ENCODE peak calls at places on chromosomes 5 and 9, in five cellular contexts. One of them, this sample, is unnamed.

GRCh38 chr9:34072410-34072809 is 23.7 kb upstream of the UBAP2 start:
- DNase-seq in SHP77: no peak
- DNase-seq in astrocyte of the spinal cord: no peak
- DNase-seq in kidney tubule cell: peak
- DNase-seq in non-pigmented ciliary epithelial cell: no peak
- DNase-seq in this sample: no peak

GRCh38 chr5:14016549-14016948 is 72.1 kb upstream of the DNAH5 start:
- DNase-seq in non-pigmented ciliary epithelial cell: no peak
- DNase-seq in kidney tubule cell: no peak
- DNase-seq in SHP77: peak
- DNase-seq in astrocyte of the spinal cord: no peak
- DNase-seq in this sample: no peak

GRCh38 chr5:25006734-25007133 is 362.0 kb upstream of the CDH10 start:
- DNase-seq in SHP77: peak
- DNase-seq in kidney tubule cell: no peak
- DNase-seq in astrocyte of the spinal cord: peak
- DNase-seq in non-pigmented ciliary epithelial cell: peak
- DNase-seq in this sample: no peak

GRCh38 chr5:40507095-40507494 is 172.6 kb upstream of the PTGER4 start:
- DNase-seq in astrocyte of the spinal cord: no peak
- DNase-seq in non-pigmented ciliary epithelial cell: no peak
- DNase-seq in kidney tubule cell: no peak
- DNase-seq in SHP77: no peak
- DNase-seq in this sample: no peak

GRCh38 chr5:84393969-84394368 is 9.3 kb upstream of the EDIL3 start:
- DNase-seq in SHP77: no peak
- DNase-seq in kidney tubule cell: peak
- DNase-seq in astrocyte of the spinal cord: peak
- DNase-seq in non-pigmented ciliary epithelial cell: no peak
- DNase-seq in this sample: peak

GRCh38 chr9:33924978-33925797 is 108.2 kb downstream of the UBE2R2 start:
- DNase-seq in astrocyte of the spinal cord: peak
- DNase-seq in SHP77: no peak
- DNase-seq in kidney tubule cell: peak
- DNase-seq in non-pigmented ciliary epithelial cell: no peak
- DNase-seq in this sample: peak

GRCh38 chr9:104860280-104860679 is 67.7 kb downstream of the ABCA1 start:
- DNase-seq in astrocyte of the spinal cord: no peak
- DNase-seq in non-pigmented ciliary epithelial cell: no peak
- DNase-seq in SHP77: no peak
- DNase-seq in kidney tubule cell: no peak
- DNase-seq in this sample: no peak

GRCh38 chr9:116313638-116314037 is 160.0 kb downstream of the PAPPA start:
- DNase-seq in SHP77: no peak
- DNase-seq in kidney tubule cell: no peak
- DNase-seq in non-pigmented ciliary epithelial cell: no peak
- DNase-seq in astrocyte of the spinal cord: no peak
- DNase-seq in this sample: no peak

GRCh38 chr5:78586251-78586650 is 62.3 kb downstream of the LHFPL2 start:
- DNase-seq in SHP77: no peak
- DNase-seq in kidney tubule cell: peak
- DNase-seq in non-pigmented ciliary epithelial cell: peak
- DNase-seq in astrocyte of the spinal cord: peak
- DNase-seq in this sample: peak

GRCh38 chr5:179472641-179473040 is 77.7 kb upstream of the RUFY1 start:
- DNase-seq in kidney tubule cell: no peak
- DNase-seq in non-pigmented ciliary epithelial cell: no peak
- DNase-seq in SHP77: no peak
- DNase-seq in astrocyte of the spinal cord: no peak
- DNase-seq in this sample: no peak

GRCh38 chr5:102554092-102554491 is 55.3 kb upstream of the SLCO6A1 start:
- DNase-seq in non-pigmented ciliary epithelial cell: peak
- DNase-seq in kidney tubule cell: peak
- DNase-seq in astrocyte of the spinal cord: peak
- DNase-seq in SHP77: no peak
- DNase-seq in this sample: peak

GRCh38 chr9:97591535-97591934 is 41.6 kb downstream of the TSTD2 start:
- DNase-seq in astrocyte of the spinal cord: no peak
- DNase-seq in SHP77: no peak
- DNase-seq in kidney tubule cell: no peak
- DNase-seq in non-pigmented ciliary epithelial cell: no peak
- DNase-seq in this sample: no peak

GRCh38 chr5:58974083-58974482 is 391.2 kb downstream of the RAB3C start:
- DNase-seq in SHP77: no peak
- DNase-seq in kidney tubule cell: no peak
- DNase-seq in non-pigmented ciliary epithelial cell: no peak
- DNase-seq in astrocyte of the spinal cord: no peak
- DNase-seq in this sample: no peak

GRCh38 chr9:112203536-112203935 is 28.4 kb upstream of the SUSD1 start:
- DNase-seq in kidney tubule cell: peak
- DNase-seq in non-pigmented ciliary epithelial cell: no peak
- DNase-seq in SHP77: no peak
- DNase-seq in astrocyte of the spinal cord: peak
- DNase-seq in this sample: peak

GRCh38 chr5:127313379-127313778 is 22.8 kb downstream of the MEGF10 start:
- DNase-seq in SHP77: no peak
- DNase-seq in kidney tubule cell: no peak
- DNase-seq in astrocyte of the spinal cord: no peak
- DNase-seq in non-pigmented ciliary epithelial cell: no peak
- DNase-seq in this sample: no peak